ENCODE peak calls at places on chromosomes 5 and 9, in ten cellular contexts. I, C, P, M, Q, E, W, F, A and U are unnamed samples.
A peak's percentile ranks its signal among the peaks of the same experiment; 100 is the strongest.

GRCh38 chr5:139839918-139840317 is 44.3 kb downstream of the PSD2 start:
- DNase-seq in W (peak; percentile 50), Q (no peak), E (no peak), F (no peak), A (no peak), M (no peak), C (no peak), P (no peak), I (peak; percentile 56), U (no peak)

GRCh38 chr5:154205441-154206117 is 15.0 kb downstream of the GALNT10 start:
- DNase-seq in E (no peak), Q (no peak), M (no peak), I (no peak), P (no peak), W (no peak), C (no peak), F (no peak), A (no peak), U (no peak)

GRCh38 chr9:73270967-73271722 is 119.5 kb downstream of the ANXA1 start:
- DNase-seq in E (no peak), F (peak; percentile 47), Q (no peak), M (peak; percentile 8), P (no peak), W (no peak), A (no peak), I (no peak), C (no peak), U (no peak)

GRCh38 chr9:121861501-121862180 is 210.2 kb downstream of the DAB2IP start:
- DNase-seq in A (peak; percentile 45), Q (peak; percentile 42), C (no peak), F (no peak), M (no peak), P (no peak), I (no peak), E (peak; percentile 35), W (no peak), U (peak; percentile 45)

GRCh38 chr9:109411818-109412352 is 86.2 kb downstream of the PTPN3 start:
- DNase-seq in F (no peak), W (no peak), M (no peak), P (no peak), I (no peak), Q (peak; percentile 48), E (no peak), A (peak; percentile 51), C (no peak), U (no peak)

GRCh38 chr9:136946893-136947891 is 2.1 kb downstream of the C8G start:
- DNase-seq in A (no peak), I (peak; percentile 68), E (no peak), M (no peak), Q (no peak), P (no peak), C (no peak), W (peak; percentile 74), F (no peak), U (no peak)

GRCh38 chr9:137691648-137692357 is 73.0 kb downstream of the EHMT1 start:
- DNase-seq in A (no peak), E (no peak), I (no peak), M (no peak), Q (no peak), W (peak; percentile 89), P (no peak), F (no peak), C (no peak), U (no peak)

GRCh38 chr5:172443441-172444109 is 10.8 kb downstream of the SH3PXD2B start:
- DNase-seq in W (peak; percentile 85), P (peak; percentile 73), A (no peak), M (peak; percentile 86), I (peak; percentile 97), Q (no peak), F (peak; percentile 84), E (peak; percentile 63), C (no peak), U (no peak)

GRCh38 chr9:35907732-35908483 is 1.4 kb upstream of the SPAAR start:
- DNase-seq in F (peak; percentile 79), E (peak; percentile 47), M (no peak), Q (no peak), C (no peak), W (no peak), P (peak; percentile 46), A (no peak), I (peak; percentile 94), U (no peak)

GRCh38 chr5:141100243-141100805 is at the start of gene PCDHB3:
- DNase-seq in E (no peak), P (no peak), Q (no peak), A (peak; percentile 1), F (no peak), W (no peak), C (no peak), I (no peak), M (no peak), U (no peak)

GRCh38 chr5:177473461-177473991 is at the start of gene DBN1:
- DNase-seq in I (peak; percentile 82), P (no peak), F (no peak), A (peak; percentile 40), Q (peak; percentile 96), W (peak; percentile 87), C (peak; percentile 54), M (no peak), E (peak; percentile 49), U (peak; percentile 65)

GRCh38 chr5:172878585-172879433 is 44.8 kb downstream of the ERGIC1 start:
- DNase-seq in W (peak; percentile 52), I (no peak), M (no peak), C (no peak), Q (no peak), F (no peak), P (peak; percentile 69), A (no peak), E (no peak), U (no peak)

GRCh38 chr5:59062986-59063683 is 480.3 kb downstream of the RAB3C start:
- DNase-seq in M (peak; percentile 15), Q (no peak), F (no peak), C (no peak), E (no peak), A (no peak), W (no peak), I (no peak), P (no peak), U (no peak)

DNA sequence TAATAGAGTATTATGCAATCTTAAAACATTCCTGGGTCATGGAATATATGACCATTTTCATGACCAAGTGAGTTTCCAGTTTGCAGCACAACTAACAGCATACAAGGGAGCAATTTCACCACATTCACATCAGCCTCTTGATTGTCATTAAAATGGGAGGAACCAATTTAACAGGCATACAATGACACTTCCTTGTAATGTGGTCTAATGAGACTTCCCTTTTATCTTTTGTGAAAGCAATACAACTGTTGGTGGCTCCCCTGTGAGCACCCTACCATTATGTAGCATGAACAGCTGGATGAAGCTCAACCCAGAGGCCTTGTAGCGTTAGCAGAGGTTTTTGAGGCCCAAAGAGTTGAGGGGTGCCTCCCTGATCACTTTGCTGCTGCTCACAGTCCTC is 13.6 kb upstream of the TMOD1 start:
- DNase-seq in P (no peak), A (no peak), Q (no peak), C (no peak), I (no peak), E (no peak), W (no peak), M (no peak), F (no peak), U (no peak)
- TF ChIP-seq CTCF in P (no peak), A (no peak), Q (no peak), C (no peak), I (no peak), E (no peak), W (no peak), M (no peak), F (no peak), U (no peak)

DNA sequence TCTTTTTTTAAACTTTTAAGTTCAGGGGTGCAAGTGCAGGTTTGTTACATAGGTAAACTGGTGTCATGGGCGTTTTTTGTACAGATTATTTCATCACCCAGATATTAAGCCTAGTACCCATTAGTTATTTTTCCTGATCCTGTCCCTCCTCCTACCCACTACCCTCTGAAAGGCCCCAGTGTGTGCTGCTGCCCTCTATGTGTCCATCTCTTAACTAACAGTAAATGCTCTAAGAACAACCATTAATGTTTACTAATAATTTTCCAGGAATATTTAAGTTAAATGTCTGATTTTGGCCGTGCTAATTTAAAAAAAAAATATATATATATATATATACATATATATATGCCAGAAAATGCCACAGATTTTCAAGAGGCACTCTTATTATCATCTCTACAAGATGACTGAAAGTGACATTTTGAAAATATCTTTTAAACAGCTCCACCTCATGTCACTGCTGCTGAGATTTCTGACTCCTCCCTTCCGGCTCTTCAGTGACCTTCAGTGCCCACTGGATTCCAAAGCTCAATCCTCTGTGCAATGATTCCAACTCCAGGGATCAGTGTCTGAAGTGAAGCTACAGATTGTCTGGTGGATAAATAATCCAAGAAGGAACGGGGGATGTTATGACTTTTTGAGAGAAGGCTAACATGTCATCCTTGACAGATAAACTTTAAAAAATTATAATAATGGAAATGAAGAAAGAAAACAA is 46.7 kb upstream of the HNRNPA0 start:
- DNase-seq in E (no peak), I (no peak), F (no peak), M (no peak), A (no peak), C (no peak), Q (no peak), P (no peak), W (no peak), U (no peak)
- TF ChIP-seq CTCF in E (no peak), I (no peak), F (no peak), M (no peak), A (no peak), C (no peak), Q (no peak), P (no peak), W (no peak), U (no peak)

DNA sequence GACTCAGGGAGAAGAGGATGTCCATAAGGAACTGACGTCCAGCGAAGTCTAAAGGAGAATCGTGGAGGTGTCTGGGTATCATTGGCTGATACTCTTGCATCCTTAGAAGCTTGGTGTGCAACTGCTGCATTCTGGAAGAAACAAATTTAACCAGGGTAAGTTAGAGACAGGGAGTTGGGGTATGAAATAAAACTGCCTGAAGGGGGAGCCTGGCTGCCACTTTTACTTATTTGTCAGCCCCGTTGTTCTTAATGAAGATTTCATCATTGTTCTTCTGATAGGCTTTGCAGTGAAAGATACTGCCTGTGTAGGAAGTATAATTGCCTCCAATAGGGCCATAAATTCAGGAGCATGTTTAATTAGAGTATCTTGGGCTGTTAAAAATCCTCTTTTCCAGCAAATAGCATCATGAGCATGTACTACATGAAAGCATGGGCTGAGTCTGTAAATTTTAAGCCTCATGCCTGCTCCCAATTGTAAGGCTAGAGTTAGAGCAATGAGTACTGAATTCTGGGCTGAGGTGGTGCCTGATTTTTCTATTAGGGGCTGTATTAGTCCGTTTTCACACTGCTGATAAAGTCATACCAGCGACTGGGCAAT is 1264.5 kb upstream of the ACO1 start:
- DNase-seq in M (no peak), I (no peak), E (peak; percentile 27), Q (peak; percentile 15), F (no peak), P (no peak), A (peak; percentile 34), W (no peak), C (no peak), U (no peak)
- TF ChIP-seq CTCF in M (peak; percentile 63), I (no peak), E (peak; percentile 33), Q (peak; percentile 65), F (peak; percentile 58), P (no peak), A (peak; percentile 75), W (peak; percentile 51), C (peak; percentile 57), U (peak; percentile 41)

DNA sequence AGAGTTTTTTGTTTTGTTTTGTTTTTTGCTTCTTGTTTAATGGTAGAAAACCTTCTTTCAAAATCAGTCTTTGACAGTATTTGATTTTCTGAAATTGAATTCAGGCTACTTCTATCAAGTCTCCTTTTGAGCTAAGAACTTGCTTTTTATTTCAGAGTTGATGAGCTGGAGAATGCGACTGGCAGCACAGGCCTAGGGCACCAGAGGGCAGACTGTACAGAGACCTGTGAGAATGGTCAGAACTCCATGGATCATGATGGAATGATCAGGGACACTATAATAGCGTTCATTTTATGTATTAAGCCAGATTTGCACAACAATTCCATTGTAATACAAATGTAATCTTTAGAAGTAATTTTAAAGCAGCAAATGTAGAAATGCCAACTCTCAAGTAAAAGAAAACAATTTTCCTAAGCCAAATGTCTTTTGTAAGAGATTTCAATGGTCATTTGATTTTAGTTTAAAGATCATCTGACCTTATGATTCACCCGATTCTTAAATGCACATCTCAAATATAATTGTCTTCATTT is 902.4 kb downstream of the NR2F1-AS1 start:
- DNase-seq in M (no peak), W (no peak), Q (no peak), I (no peak), F (no peak), A (no peak), P (no peak), E (no peak), C (no peak), U (no peak)
- TF ChIP-seq CTCF in M (peak; percentile 51), W (no peak), Q (no peak), I (no peak), F (peak; percentile 34), A (no peak), P (no peak), E (no peak), C (peak; percentile 39), U (peak; percentile 17)